ENCODE peak calls at places on chromosomes 1 and 21, in five cellular contexts. One of them, this sample, is unnamed.

GRCh38 chr21:32370971-32371766 is 21.6 kb downstream of the URB1 start:
- DNase-seq in prostate gland: no peak
- DNase-seq in GM23338: no peak
- DNase-seq in esophagus squamous epithelium: no peak
- DNase-seq in HFF-Myc: no peak
- DNase-seq in this sample: no peak

GRCh38 chr1:15249032-15249601 is 2.1 kb downstream of the FHAD1 start:
- DNase-seq in prostate gland: no peak
- DNase-seq in GM23338: no peak
- DNase-seq in HFF-Myc: no peak
- DNase-seq in esophagus squamous epithelium: no peak
- DNase-seq in this sample: no peak

GRCh38 chr1:226128487-226129075 is 58.0 kb downstream of the ACBD3 start:
- DNase-seq in GM23338: no peak
- DNase-seq in HFF-Myc: no peak
- DNase-seq in esophagus squamous epithelium: no peak
- DNase-seq in prostate gland: peak; percentile 56
- DNase-seq in this sample: no peak

GRCh38 chr1:13749543-13750307 is 49.7 kb downstream of the PRDM2 start:
- DNase-seq in HFF-Myc: no peak
- DNase-seq in GM23338: peak; percentile 69
- DNase-seq in esophagus squamous epithelium: no peak
- DNase-seq in prostate gland: no peak
- DNase-seq in this sample: peak; percentile 70

GRCh38 chr21:42258150-42258884 is 39.4 kb downstream of the ABCG1 start:
- DNase-seq in esophagus squamous epithelium: peak; percentile 32
- DNase-seq in prostate gland: peak; percentile 30
- DNase-seq in GM23338: peak; percentile 81
- DNase-seq in HFF-Myc: peak; percentile 10
- DNase-seq in this sample: peak; percentile 65

GRCh38 chr1:203396595-203397194 is 45.8 kb upstream of the FMOD start:
- DNase-seq in HFF-Myc: no peak
- DNase-seq in prostate gland: no peak
- DNase-seq in GM23338: no peak
- DNase-seq in esophagus squamous epithelium: no peak
- DNase-seq in this sample: no peak

GRCh38 chr1:54014009-54014629 is 3.9 kb downstream of the LDLRAD1 start:
- DNase-seq in GM23338: peak; percentile 8
- DNase-seq in HFF-Myc: no peak
- DNase-seq in prostate gland: no peak
- DNase-seq in esophagus squamous epithelium: no peak
- DNase-seq in this sample: no peak

GRCh38 chr1:2236695-2237677 is 8.9 kb downstream of the SKI start:
- DNase-seq in esophagus squamous epithelium: no peak
- DNase-seq in HFF-Myc: no peak
- DNase-seq in prostate gland: no peak
- DNase-seq in GM23338: no peak
- DNase-seq in this sample: no peak

GRCh38 chr1:25996966-25997758 is 701 bp downstream of the PAFAH2 start:
- DNase-seq in HFF-Myc: no peak
- DNase-seq in esophagus squamous epithelium: no peak
- DNase-seq in prostate gland: no peak
- DNase-seq in GM23338: no peak
- DNase-seq in this sample: no peak

GRCh38 chr1:181104790-181105133 is 16.3 kb downstream of the IER5 start:
- DNase-seq in HFF-Myc: no peak
- DNase-seq in esophagus squamous epithelium: no peak
- DNase-seq in prostate gland: no peak
- DNase-seq in GM23338: peak; percentile 86
- DNase-seq in this sample: no peak

GRCh38 chr1:148362930-148363810 is 119.9 kb downstream of the PPIAL4G start:
- DNase-seq in HFF-Myc: no peak
- DNase-seq in GM23338: no peak
- DNase-seq in esophagus squamous epithelium: no peak
- DNase-seq in prostate gland: no peak
- DNase-seq in this sample: no peak

GRCh38 chr1:216562383-216562782 is 139.1 kb upstream of the USH2A start:
- DNase-seq in HFF-Myc: no peak
- DNase-seq in GM23338: peak; percentile 41
- DNase-seq in esophagus squamous epithelium: no peak
- DNase-seq in prostate gland: no peak
- DNase-seq in this sample: no peak

GRCh38 chr1:31805318-31805717 is 10.5 kb downstream of the SPOCD1 start:
- DNase-seq in esophagus squamous epithelium: no peak
- DNase-seq in prostate gland: no peak
- DNase-seq in GM23338: no peak
- DNase-seq in HFF-Myc: no peak
- DNase-seq in this sample: no peak

GRCh38 chr1:12674358-12674757 is 30.5 kb downstream of the AADACL4 start:
- DNase-seq in HFF-Myc: no peak
- DNase-seq in prostate gland: no peak
- DNase-seq in esophagus squamous epithelium: no peak
- DNase-seq in GM23338: no peak
- DNase-seq in this sample: no peak

GRCh38 chr1:67053535-67053784 is 488 bp downstream of the SLC35D1 start:
- DNase-seq in esophagus squamous epithelium: no peak
- DNase-seq in HFF-Myc: no peak
- DNase-seq in prostate gland: peak; percentile 48
- DNase-seq in GM23338: peak; percentile 72
- DNase-seq in this sample: peak; percentile 72

GRCh38 chr1:143720087-143721023 is 251.4 kb downstream of the FAM72C start:
- DNase-seq in HFF-Myc: no peak
- DNase-seq in GM23338: peak; percentile 74
- DNase-seq in prostate gland: no peak
- DNase-seq in esophagus squamous epithelium: no peak
- DNase-seq in this sample: no peak

DNA sequence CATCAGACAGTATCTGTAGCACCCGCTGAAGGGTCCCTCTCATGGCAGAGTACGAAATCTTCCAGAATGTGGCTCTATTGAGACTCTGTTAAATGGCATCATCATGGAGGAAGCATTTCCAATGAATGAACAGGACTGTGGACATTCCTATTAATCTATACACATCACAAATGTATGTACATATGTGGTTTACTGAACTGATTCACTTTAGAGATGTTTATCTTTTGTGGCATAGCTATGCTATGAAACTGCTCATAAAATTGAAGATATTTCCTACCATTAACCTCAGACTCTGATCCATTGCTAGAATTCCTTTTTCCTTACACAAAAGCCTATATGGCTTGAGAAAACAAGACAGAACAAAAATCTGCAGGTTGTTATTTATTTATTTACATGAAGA is 259.6 kb upstream of the RRP15 start:
- DNase-seq in prostate gland: no peak
- DNase-seq in esophagus squamous epithelium: no peak
- DNase-seq in HFF-Myc: peak; percentile 10
- DNase-seq in GM23338: no peak
- DNase-seq in this sample: no peak
- H3K4me3 ChIP-seq in prostate gland: no peak overlapping the region
- H3K4me3 ChIP-seq in esophagus squamous epithelium: no peak overlapping the region
- H3K4me3 ChIP-seq in HFF-Myc: no peak overlapping the region
- H3K4me3 ChIP-seq in GM23338: no peak overlapping the region
- H3K4me3 ChIP-seq in this sample: no peak overlapping the region

GRCh38 chr1:74425669-74426068 is 86.7 kb downstream of the LRRC53 start:
- DNase-seq in GM23338: no peak
- DNase-seq in prostate gland: no peak
- DNase-seq in esophagus squamous epithelium: no peak
- DNase-seq in HFF-Myc: no peak
- DNase-seq in this sample: no peak
- H3K4me3 ChIP-seq in GM23338: no peak overlapping the region
- H3K4me3 ChIP-seq in prostate gland: no peak overlapping the region
- H3K4me3 ChIP-seq in esophagus squamous epithelium: no peak overlapping the region
- H3K4me3 ChIP-seq in HFF-Myc: no peak overlapping the region
- H3K4me3 ChIP-seq in this sample: no peak overlapping the region

GRCh38 chr1:23909412-23909811 is 3.8 kb downstream of the CNR2 start:
- DNase-seq in GM23338: no peak
- DNase-seq in esophagus squamous epithelium: no peak
- DNase-seq in HFF-Myc: no peak
- DNase-seq in prostate gland: no peak
- DNase-seq in this sample: no peak
- H3K4me3 ChIP-seq in GM23338: no peak overlapping the region
- H3K4me3 ChIP-seq in esophagus squamous epithelium: no peak overlapping the region
- H3K4me3 ChIP-seq in HFF-Myc: no peak overlapping the region
- H3K4me3 ChIP-seq in prostate gland: no peak overlapping the region
- H3K4me3 ChIP-seq in this sample: no peak overlapping the region

GRCh38 chr21:35027558-35028450 is 21.3 kb downstream of the RUNX1 start:
- DNase-seq in HFF-Myc: no peak
- DNase-seq in GM23338: peak; percentile 14
- DNase-seq in esophagus squamous epithelium: no peak
- DNase-seq in prostate gland: no peak
- DNase-seq in this sample: no peak
- H3K4me3 ChIP-seq in HFF-Myc: no peak overlapping the region
- H3K4me3 ChIP-seq in GM23338: no peak overlapping the region
- H3K4me3 ChIP-seq in esophagus squamous epithelium: peak overlapping the region; percentile 47
- H3K4me3 ChIP-seq in prostate gland: no peak overlapping the region
- H3K4me3 ChIP-seq in this sample: no peak overlapping the region

GRCh38 chr1:9689971-9690381 is 38.4 kb downstream of the PIK3CD start:
- DNase-seq in esophagus squamous epithelium: no peak
- DNase-seq in prostate gland: peak; percentile 15
- DNase-seq in HFF-Myc: no peak
- DNase-seq in GM23338: peak; percentile 80
- DNase-seq in this sample: peak; percentile 28
- H3K4me3 ChIP-seq in esophagus squamous epithelium: peak overlapping the region; percentile 95
- H3K4me3 ChIP-seq in prostate gland: peak overlapping the region; percentile 76
- H3K4me3 ChIP-seq in HFF-Myc: peak overlapping the region; percentile 55
- H3K4me3 ChIP-seq in GM23338: peak overlapping the region; percentile 86
- H3K4me3 ChIP-seq in this sample: peak overlapping the region; percentile 66

GRCh38 chr1:157000686-157001085 is 44.9 kb downstream of the ARHGEF11 start:
- DNase-seq in GM23338: no peak
- DNase-seq in esophagus squamous epithelium: no peak
- DNase-seq in HFF-Myc: no peak
- DNase-seq in prostate gland: no peak
- DNase-seq in this sample: no peak

GRCh38 chr1:156998301-156998700 is 47.2 kb downstream of the ARHGEF11 start:
- DNase-seq in GM23338: no peak
- DNase-seq in HFF-Myc: no peak
- DNase-seq in esophagus squamous epithelium: no peak
- DNase-seq in prostate gland: no peak
- DNase-seq in this sample: no peak

GRCh38 chr1:157001304-157001703 is 44.2 kb downstream of the ARHGEF11 start:
- DNase-seq in GM23338: no peak
- DNase-seq in esophagus squamous epithelium: no peak
- DNase-seq in prostate gland: no peak
- DNase-seq in HFF-Myc: no peak
- DNase-seq in this sample: no peak

GRCh38 chr1:156998840-156999239 is 46.7 kb downstream of the ARHGEF11 start:
- DNase-seq in prostate gland: no peak
- DNase-seq in GM23338: no peak
- DNase-seq in esophagus squamous epithelium: no peak
- DNase-seq in HFF-Myc: no peak
- DNase-seq in this sample: no peak

DNA sequence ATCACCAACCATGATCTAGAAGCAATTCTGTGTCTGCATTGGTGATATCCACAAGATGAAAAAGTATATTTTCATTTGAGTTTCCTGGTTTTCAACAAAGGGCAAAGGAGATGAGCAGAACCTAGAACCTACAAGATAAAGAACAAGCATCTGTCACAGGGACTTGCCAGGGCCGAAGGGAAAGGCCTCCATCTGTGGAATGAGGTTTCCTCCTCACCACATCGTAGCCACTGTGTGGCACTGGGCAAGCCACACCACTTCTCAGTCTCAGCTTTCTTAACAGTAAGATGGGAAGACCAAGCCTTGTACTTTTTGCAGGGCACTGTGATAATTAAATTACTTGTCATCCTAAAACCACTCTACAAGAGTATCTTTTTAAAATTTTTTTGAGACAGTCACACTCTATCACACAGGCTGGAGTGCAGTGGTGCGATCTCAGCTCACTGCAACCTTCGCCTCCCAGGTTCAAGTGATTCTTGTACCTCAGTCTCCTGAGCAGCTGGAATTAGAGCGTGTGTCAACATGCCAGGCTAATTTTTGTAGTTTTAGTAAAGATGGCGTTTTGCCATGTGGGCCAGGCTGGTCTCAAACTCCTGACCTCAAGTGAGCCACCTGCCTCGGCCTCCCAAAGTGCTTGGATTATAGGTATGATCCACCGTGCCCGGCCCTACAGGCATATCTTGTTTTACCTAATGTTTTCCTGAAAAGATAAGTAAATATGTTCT is 45.8 kb downstream of the ARHGEF11 start:
- DNase-seq in esophagus squamous epithelium: no peak
- DNase-seq in GM23338: no peak
- DNase-seq in prostate gland: no peak
- DNase-seq in HFF-Myc: no peak
- DNase-seq in this sample: no peak
- H3K4me3 ChIP-seq in esophagus squamous epithelium: no peak overlapping the region
- H3K4me3 ChIP-seq in GM23338: no peak overlapping the region
- H3K4me3 ChIP-seq in prostate gland: no peak overlapping the region
- H3K4me3 ChIP-seq in HFF-Myc: no peak overlapping the region
- H3K4me3 ChIP-seq in this sample: no peak overlapping the region

GRCh38 chr21:37582613-37583012 is 216.0 kb downstream of the DYRK1A start:
- DNase-seq in HFF-Myc: peak; percentile 33
- DNase-seq in esophagus squamous epithelium: no peak
- DNase-seq in prostate gland: peak; percentile 12
- DNase-seq in GM23338: peak; percentile 40
- DNase-seq in this sample: peak; percentile 39
- H3K4me3 ChIP-seq in HFF-Myc: no peak overlapping the region
- H3K4me3 ChIP-seq in esophagus squamous epithelium: no peak overlapping the region
- H3K4me3 ChIP-seq in prostate gland: no peak overlapping the region
- H3K4me3 ChIP-seq in GM23338: no peak overlapping the region
- H3K4me3 ChIP-seq in this sample: no peak overlapping the region

This sample was measured in heart right ventricle.